ENCODE peak calls at places on chromosomes 12 and 14, in eight cellular contexts. H, G, R, W, F, X, T and E are unnamed samples.

GRCh38 chr12:60266381-60266852 is 670.6 kb downstream of the SLC16A7 start:
- DNase-seq in W (peak), R (peak), H (no peak), T (no peak), G (no peak), X (no peak), F (peak), E (peak)

GRCh38 chr14:51424569-51425251 is 184.7 kb downstream of the TMX1 start:
- DNase-seq in X (no peak), T (no peak), F (no peak), H (no peak), G (no peak), R (no peak), W (no peak), E (no peak)

GRCh38 chr12:11797317-11797913 is 147.9 kb downstream of the ETV6 start:
- DNase-seq in X (no peak), G (no peak), W (peak), R (peak), H (no peak), T (no peak), F (peak), E (peak)

GRCh38 chr12:121214171-121214777 is 4.3 kb downstream of the P2RX4 start:
- DNase-seq in F (peak), G (no peak), T (no peak), H (no peak), R (peak), W (no peak), X (no peak), E (no peak)

GRCh38 chr14:86936556-86936955 is 1056.4 kb downstream of the GALC start:
- DNase-seq in H (no peak), X (no peak), R (no peak), G (no peak), W (no peak), F (no peak), T (no peak), E (no peak)

GRCh38 chr12:7093892-7094291 is 1.6 kb upstream of the C1R start:
- DNase-seq in R (no peak), W (no peak), X (no peak), F (no peak), G (no peak), T (no peak), H (no peak), E (no peak)

GRCh38 chr12:26822051-26822450 is 10.9 kb downstream of the ITPR2 start:
- DNase-seq in T (no peak), W (no peak), H (no peak), R (peak), G (no peak), F (peak), X (no peak), E (no peak)

GRCh38 chr12:56462565-56462964 is 5.8 kb upstream of the SPRYD4 start:
- DNase-seq in W (no peak), X (no peak), F (no peak), H (no peak), G (no peak), T (no peak), R (no peak), E (no peak)

GRCh38 chr14:44963775-44964380 is 1.9 kb downstream of the TOGARAM1 start:
- DNase-seq in G (no peak), R (no peak), T (no peak), W (no peak), F (peak), H (peak), X (no peak), E (peak)

GRCh38 chr14:22848391-22849164 is 12.2 kb downstream of the MMP14 start:
- DNase-seq in H (no peak), W (no peak), T (no peak), R (no peak), F (peak), X (peak), G (no peak), E (peak)

GRCh38 chr12:12017135-12017581 is 53.6 kb upstream of the BCL2L14 start:
- DNase-seq in T (no peak), H (no peak), X (no peak), R (no peak), F (no peak), G (no peak), W (no peak), E (no peak)

GRCh38 chr14:104586832-104587620 is 7.5 kb downstream of the C14orf180 start:
- DNase-seq in R (no peak), T (peak), X (no peak), W (no peak), F (no peak), H (no peak), G (no peak), E (peak)

GRCh38 chr14:90137807-90138206 is 76.0 kb downstream of the KCNK13 start:
- DNase-seq in W (no peak), H (no peak), X (no peak), R (no peak), T (no peak), G (no peak), F (no peak), E (no peak)

GRCh38 chr12:130192667-130193345 is 30.5 kb downstream of the FZD10 start:
- DNase-seq in G (no peak), F (no peak), T (no peak), X (no peak), W (no peak), R (no peak), H (no peak), E (no peak)

GRCh38 chr12:24608637-24609285 is 340.1 kb downstream of the BCAT1 start:
- DNase-seq in W (no peak), H (no peak), T (no peak), G (no peak), F (no peak), R (no peak), X (no peak), E (no peak)

GRCh38 chr12:15268927-15269552 is 47.8 kb upstream of the RERG start:
- DNase-seq in F (peak), H (peak), W (peak), G (no peak), T (no peak), X (peak), R (peak), E (peak)

GRCh38 chr12:31728289-31728916 is 418 bp downstream of the AMN1 start:
- DNase-seq in F (peak), W (no peak), H (no peak), T (no peak), G (no peak), R (peak), X (no peak), E (no peak)